ENCODE peak calls at places on chromosomes 13 and 19, in ten cellular contexts. X is dorsolateral prefrontal cortex, Z is lower lobe of right lung, W is tibial nerve, N is K562, P is fibroblast of lung, Y is H9, V is tibial artery, L is brain microvascular endothelial cell, Q is upper lobe of right lung. B is an unnamed sample.

GRCh38 chr19:31306006-31306753 is 43.1 kb downstream of the TSHZ3 start:
- DNase-seq in X (no peak), Z (no peak), W (no peak), N (no peak), P (no peak), Y (no peak), V (no peak), L (no peak), Q (peak), B (no peak)

GRCh38 chr19:16191216-16191908 is 6.2 kb downstream of the FAM32A start:
- DNase-seq in X (no peak), Z (no peak), W (no peak), N (no peak), P (no peak), Y (no peak), V (peak), L (no peak), Q (no peak), B (no peak)

GRCh38 chr19:6587998-6588507 is 2.9 kb downstream of the CD70 start:
- DNase-seq in X (no peak), Z (no peak), W (no peak), N (peak), P (no peak), Y (no peak), V (no peak), L (no peak), Q (no peak), B (no peak)

GRCh38 chr13:21676611-21677021 is 5.7 kb downstream of the FGF9 start:
- DNase-seq in X (no peak), Z (peak), W (no peak), N (peak), P (no peak), Y (peak), V (no peak), L (no peak), Q (peak), B (no peak)

GRCh38 chr13:66660013-66660804 is 569.9 kb downstream of the PCDH9 start:
- DNase-seq in X (no peak), Z (no peak), W (no peak), N (no peak), P (peak), Y (no peak), V (no peak), L (peak), Q (no peak), B (no peak)

GRCh38 chr13:91017031-91017668 is 330.3 kb upstream of the MIR17HG start:
- DNase-seq in X (peak), Z (peak), W (no peak), N (peak), P (peak), Y (peak), V (no peak), L (peak), Q (peak), B (no peak)

GRCh38 chr19:29404951-29405727 is 120.7 kb upstream of the VSTM2B start:
- DNase-seq in X (no peak), Z (no peak), W (no peak), N (no peak), P (no peak), Y (peak), V (no peak), L (no peak), Q (no peak), B (no peak)

GRCh38 chr13:80924596-80924995 is 583.7 kb upstream of the SPRY2 start:
- DNase-seq in X (no peak), Z (no peak), W (no peak), N (no peak), P (peak), Y (no peak), V (no peak), L (peak), Q (no peak), B (no peak)

GRCh38 chr19:18772620-18773587 is 18.2 kb downstream of the COMP start:
- DNase-seq in X (no peak), Z (no peak), W (no peak), N (no peak), P (no peak), Y (no peak), V (no peak), L (no peak), Q (no peak), B (no peak)

GRCh38 chr19:16160943-16161560 is 12.3 kb downstream of the CIB3 start:
- DNase-seq in X (no peak), Z (no peak), W (no peak), N (peak), P (peak), Y (no peak), V (no peak), L (peak), Q (no peak), B (no peak)

GRCh38 chr13:35379663-35380062 is 96.8 kb downstream of the MAB21L1 start:
- DNase-seq in X (no peak), Z (no peak), W (no peak), N (no peak), P (no peak), Y (no peak), V (no peak), L (no peak), Q (no peak), B (no peak)

GRCh38 chr13:44013666-44014291 is 134.1 kb downstream of the LACC1 start:
- DNase-seq in X (no peak), Z (no peak), W (no peak), N (no peak), P (peak), Y (no peak), V (no peak), L (peak), Q (no peak), B (no peak)

GRCh38 chr13:83780201-83780600 is 102.1 kb downstream of the SLITRK1 start:
- DNase-seq in X (no peak), Z (no peak), W (no peak), N (peak), P (peak), Y (peak), V (no peak), L (peak), Q (no peak), B (no peak)

GRCh38 chr19:52896431-52897148 is 845 bp downstream of the ZNF320 start:
- DNase-seq in X (no peak), Z (peak), W (no peak), N (peak), P (peak), Y (peak), V (no peak), L (peak), Q (peak), B (no peak)

GRCh38 chr19:4712771-4713170 is 10.9 kb downstream of the DPP9 start:
- DNase-seq in X (no peak), Z (no peak), W (no peak), N (no peak), P (no peak), Y (no peak), V (no peak), L (no peak), Q (no peak), B (no peak)

GRCh38 chr13:41942462-41943094 is 18.3 kb downstream of the VWA8 start:
- DNase-seq in X (no peak), Z (no peak), W (no peak), N (peak), P (peak), Y (peak), V (no peak), L (peak), Q (no peak), B (no peak)

GRCh38 chr19:35063940-35064818 is 22.7 kb downstream of the HPN start:
- DNase-seq in X (no peak), Z (peak), W (no peak), N (no peak), P (peak), Y (no peak), V (no peak), L (peak), Q (no peak), B (no peak)

GRCh38 chr13:43544011-43544410 is 242.8 kb downstream of the ENOX1 start:
- DNase-seq in X (no peak), Z (no peak), W (no peak), N (no peak), P (peak), Y (no peak), V (no peak), L (peak), Q (no peak), B (no peak)

GRCh38 chr19:42198676-42199439 is 18.6 kb downstream of the DEDD2 start:
- DNase-seq in X (no peak), Z (no peak), W (no peak), N (no peak), P (no peak), Y (peak), V (no peak), L (no peak), Q (no peak), B (peak)

GRCh38 chr19:12379732-12380443 is 14.4 kb upstream of the ZNF442 start:
- DNase-seq in X (no peak), Z (no peak), W (no peak), N (no peak), P (no peak), Y (no peak), V (no peak), L (no peak), Q (no peak), B (no peak)

GRCh38 chr13:46535822-46536221 is 17.1 kb upstream of the LRCH1 start:
- DNase-seq in X (no peak), Z (no peak), W (no peak), N (no peak), P (no peak), Y (no peak), V (no peak), L (no peak), Q (no peak), B (no peak)

GRCh38 chr19:28498404-28498976 is 714.5 kb downstream of the UQCRFS1 start:
- DNase-seq in X (no peak), Z (no peak), W (no peak), N (peak), P (peak), Y (no peak), V (no peak), L (peak), Q (no peak), B (no peak)

GRCh38 chr13:66210677-66211076 is 1019.5 kb downstream of the PCDH9 start:
- DNase-seq in X (no peak), Z (no peak), W (no peak), N (peak), P (peak), Y (no peak), V (no peak), L (peak), Q (no peak), B (no peak)

GRCh38 chr13:108213946-108214345 is 1.4 kb downstream of the LIG4 start:
- DNase-seq in X (no peak), Z (no peak), W (no peak), N (no peak), P (peak), Y (no peak), V (no peak), L (no peak), Q (no peak), B (no peak)

GRCh38 chr19:35138305-35138799 is 272 bp upstream of the FXYD1 start:
- DNase-seq in X (no peak), Z (no peak), W (peak), N (no peak), P (no peak), Y (no peak), V (no peak), L (no peak), Q (no peak), B (no peak)

GRCh38 chr19:1101337-1101698 is 2.5 kb upstream of the GPX4 start:
- DNase-seq in X (no peak), Z (peak), W (no peak), N (no peak), P (no peak), Y (no peak), V (peak), L (no peak), Q (no peak), B (no peak)

GRCh38 chr19:55253842-55254624 is 4.8 kb downstream of the PPP6R1 start:
- DNase-seq in X (no peak), Z (no peak), W (no peak), N (no peak), P (no peak), Y (no peak), V (no peak), L (no peak), Q (peak), B (peak)

GRCh38 chr13:75460644-75461043 is 21.3 kb downstream of the TBC1D4 start:
- DNase-seq in X (no peak), Z (no peak), W (no peak), N (no peak), P (no peak), Y (no peak), V (no peak), L (no peak), Q (no peak), B (no peak)

GRCh38 chr13:43686557-43686956 is 100.2 kb downstream of the ENOX1 start:
- DNase-seq in X (no peak), Z (no peak), W (no peak), N (peak), P (peak), Y (no peak), V (no peak), L (peak), Q (no peak), B (no peak)

GRCh38 chr19:8569066-8569761 is 8.0 kb downstream of the MYO1F start:
- DNase-seq in X (no peak), Z (peak), W (no peak), N (peak), P (peak), Y (no peak), V (no peak), L (peak), Q (no peak), B (peak)

GRCh38 chr13:47499358-47500150 is 501.5 kb downstream of the SUCLA2 start:
- DNase-seq in X (no peak), Z (no peak), W (no peak), N (no peak), P (peak), Y (no peak), V (no peak), L (peak), Q (no peak), B (no peak)

GRCh38 chr13:23074054-23074805 is 106.5 kb upstream of the SGCG start:
- DNase-seq in X (no peak), Z (no peak), W (no peak), N (no peak), P (no peak), Y (no peak), V (no peak), L (no peak), Q (no peak), B (no peak)

GRCh38 chr19:23391239-23391638 is 4.0 kb downstream of the ZNF91 start:
- DNase-seq in X (no peak), Z (no peak), W (no peak), N (no peak), P (no peak), Y (no peak), V (no peak), L (no peak), Q (no peak), B (no peak)

GRCh38 chr19:23392706-23393105 is 2.6 kb downstream of the ZNF91 start:
- DNase-seq in X (no peak), Z (no peak), W (no peak), N (no peak), P (peak), Y (no peak), V (no peak), L (no peak), Q (no peak), B (no peak)

GRCh38 chr19:23395041-23395721 is at the start of gene ZNF91:
- DNase-seq in X (peak), Z (peak), W (peak), N (peak), P (peak), Y (peak), V (peak), L (peak), Q (peak), B (peak)

GRCh38 chr19:23393121-23393520 is 2.1 kb downstream of the ZNF91 start:
- DNase-seq in X (no peak), Z (no peak), W (no peak), N (no peak), P (no peak), Y (no peak), V (no peak), L (no peak), Q (no peak), B (no peak)
- H3K27ac ChIP-seq in X (no peak), Z (no peak), W (no peak), N (no peak), P (no peak), Y (no peak), V (no peak), L (no peak), Q (no peak), B (no peak)

GRCh38 chr13:73718248-73718647 is 416.0 kb downstream of the KLF12 start:
- DNase-seq in X (no peak), Z (no peak), W (no peak), N (no peak), P (no peak), Y (peak), V (no peak), L (no peak), Q (no peak), B (no peak)

GRCh38 chr13:73720216-73720840 is 413.9 kb downstream of the KLF12 start:
- DNase-seq in X (no peak), Z (no peak), W (no peak), N (no peak), P (peak), Y (no peak), V (no peak), L (no peak), Q (no peak), B (no peak)

GRCh38 chr13:73717632-73718031 is 416.6 kb downstream of the KLF12 start:
- DNase-seq in X (no peak), Z (no peak), W (no peak), N (no peak), P (peak), Y (no peak), V (no peak), L (peak), Q (no peak), B (no peak)

GRCh38 chr13:73721571-73721970 is 412.6 kb downstream of the KLF12 start:
- DNase-seq in X (no peak), Z (no peak), W (no peak), N (no peak), P (no peak), Y (no peak), V (no peak), L (no peak), Q (no peak), B (no peak)

DNA sequence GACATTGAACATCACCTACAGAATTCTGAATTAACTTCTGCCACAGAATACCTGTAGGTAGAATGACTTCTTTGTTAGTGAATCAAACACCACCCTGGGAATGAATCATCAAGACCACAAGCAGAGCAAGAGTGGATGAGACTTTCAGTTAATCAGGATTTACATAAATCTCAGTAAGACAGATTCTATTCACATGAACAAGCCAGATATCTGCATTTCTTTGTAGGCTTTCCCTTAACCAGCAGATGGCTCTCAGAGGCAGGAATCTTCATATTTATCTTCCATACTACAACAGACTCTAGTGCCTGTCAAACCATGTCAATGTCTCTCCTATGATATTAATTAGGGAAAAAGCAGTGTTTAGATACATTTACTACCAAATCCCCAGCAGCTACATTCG is 412.1 kb downstream of the KLF12 start:
- DNase-seq in X (no peak), Z (no peak), W (no peak), N (no peak), P (peak), Y (no peak), V (no peak), L (peak), Q (no peak), B (no peak)
- TF ChIP-seq CTCF in X (peak), Z (no peak), W (no peak), N (no peak), P (peak), Y (peak), V (no peak), L (peak), Q (no peak), B (peak)

GRCh38 chr19:47209323-47210179 is 21.4 kb downstream of the BBC3 start:
- DNase-seq in X (no peak), Z (no peak), W (no peak), N (no peak), P (no peak), Y (peak), V (no peak), L (no peak), Q (no peak), B (no peak)
- H3K27ac ChIP-seq in X (no peak), Z (no peak), W (no peak), N (peak), P (no peak), Y (no peak), V (peak), L (no peak), Q (no peak), B (peak)

GRCh38 chr13:112587359-112587766 is 590 bp downstream of the TUBGCP3 start:
- DNase-seq in X (peak), Z (peak), W (peak), N (peak), P (peak), Y (peak), V (peak), L (peak), Q (peak), B (peak)
- TF ChIP-seq CTCF in X (no peak), Z (peak), W (no peak), N (peak), P (peak), Y (no peak), V (no peak), L (peak), Q (no peak), B (no peak)

GRCh38 chr13:64928704-64929499 is 2301.2 kb downstream of the PCDH9 start:
- DNase-seq in X (no peak), Z (no peak), W (no peak), N (no peak), P (peak), Y (no peak), V (no peak), L (peak), Q (no peak), B (no peak)
- H3K27ac ChIP-seq in X (no peak), Z (no peak), W (no peak), N (no peak), P (no peak), Y (no peak), V (no peak), L (peak), Q (no peak), B (no peak)

B was measured in CD4-positive, alpha-beta T cell.